ENCODE peak calls at places on chromosome 14, in ten cellular contexts. V is HEK293T; A is cardiac muscle cell; E is non-pigmented ciliary epithelial cell; J is H4; S is stimulated activated CD4-positive, alpha-beta T cell treated with anti-CD3 and anti-CD28 coated beads, Interleukin-2, amount 100 ng/mL, for 24 hours; P is AG09319; G is testis; W is occipital lobe; F is T-cell. D is an unnamed sample.

GRCh38 chr14:58717211-58717610 is 79.4 kb downstream of the DACT1 start:
- DNase-seq in V (no peak), A (no peak), E (no peak), J (no peak), S (no peak), P (no peak), G (no peak), W (no peak), F (no peak), D (no peak)

GRCh38 chr14:55092326-55092725 is 36.7 kb upstream of the LGALS3 start:
- DNase-seq in V (no peak), A (no peak), E (no peak), J (no peak), S (no peak), P (peak), G (no peak), W (no peak), F (no peak), D (no peak)

GRCh38 chr14:91300283-91300841 is 55.9 kb upstream of the GPR68 start:
- DNase-seq in V (no peak), A (no peak), E (no peak), J (no peak), S (no peak), P (no peak), G (no peak), W (no peak), F (no peak), D (no peak)

GRCh38 chr14:23494223-23494622 is 24.7 kb downstream of the NGDN start:
- DNase-seq in V (no peak), A (peak), E (peak), J (no peak), S (no peak), P (no peak), G (no peak), W (no peak), F (no peak), D (peak)

GRCh38 chr14:80942158-80942738 is 710 bp upstream of the CEP128 start:
- DNase-seq in V (no peak), A (peak), E (no peak), J (no peak), S (no peak), P (no peak), G (no peak), W (no peak), F (no peak), D (no peak)

GRCh38 chr14:24119691-24120090 is 4.9 kb upstream of the NRL start:
- DNase-seq in V (no peak), A (no peak), E (no peak), J (no peak), S (no peak), P (no peak), G (no peak), W (no peak), F (no peak), D (no peak)

GRCh38 chr14:80275208-80275850 is 64.0 kb upstream of the DIO2 start:
- DNase-seq in V (no peak), A (peak), E (no peak), J (peak), S (no peak), P (no peak), G (no peak), W (no peak), F (no peak), D (no peak)

GRCh38 chr14:78154827-78155226 is 15.3 kb upstream of the NRXN3 start:
- DNase-seq in V (no peak), A (no peak), E (no peak), J (no peak), S (no peak), P (no peak), G (no peak), W (no peak), F (no peak), D (peak)

GRCh38 chr14:55356913-55357312 is 54.7 kb downstream of the ATG14 start:
- DNase-seq in V (no peak), A (no peak), E (no peak), J (no peak), S (no peak), P (no peak), G (no peak), W (no peak), F (no peak), D (no peak)